ENCODE peak calls at places on chromosome 18, in five cellular contexts. P is left ventricle myocardium inferior, H is lung, B is upper lobe of right lung, U is cardiac fibroblast. Z is an unnamed sample.

GRCh38 chr18:8730080-8730827 is 24.9 kb downstream of the MTCL1 start:
- DNase-seq in P (peak; percentile 59), H (peak; percentile 68), B (no peak), U (peak; percentile 94), Z (no peak)

GRCh38 chr18:76388891-76389423 is 106.1 kb downstream of the ZNF516 start:
- DNase-seq in P (no peak), H (no peak), B (no peak), U (no peak), Z (no peak)

GRCh38 chr18:2850816-2851215 is 4.0 kb downstream of the EMILIN2 start:
- DNase-seq in P (no peak), H (no peak), B (no peak), U (no peak), Z (no peak)

GRCh38 chr18:34697233-34697632 is 12.9 kb upstream of the DTNA start:
- DNase-seq in P (no peak), H (no peak), B (no peak), U (no peak), Z (no peak)

GRCh38 chr18:50285631-50286321 is 1.7 kb downstream of the CXXC1 start:
- DNase-seq in P (no peak), H (no peak), B (no peak), U (no peak), Z (no peak)

GRCh38 chr18:3104190-3105054 is 91.5 kb upstream of the LPIN2 start:
- DNase-seq in P (no peak), H (no peak), B (no peak), U (peak; percentile 65), Z (no peak)

GRCh38 chr18:76232813-76233212 is 262.2 kb downstream of the ZNF516 start:
- DNase-seq in P (no peak), H (no peak), B (no peak), U (no peak), Z (no peak)

GRCh38 chr18:24677011-24677410 is 216.6 kb downstream of the HRH4 start:
- DNase-seq in P (no peak), H (no peak), B (no peak), U (no peak), Z (no peak)

GRCh38 chr18:22564036-22564435 is 146.3 kb upstream of the CTAGE1 start:
- DNase-seq in P (no peak), H (no peak), B (no peak), U (peak; percentile 83), Z (no peak)

GRCh38 chr18:32771871-32772499 is 838 bp downstream of the KLHL14 start:
- DNase-seq in P (no peak), H (no peak), B (no peak), U (no peak), Z (no peak)

GRCh38 chr18:13471495-13471845 is 252.9 kb downstream of the LDLRAD4 start:
- DNase-seq in P (no peak), H (no peak), B (no peak), U (no peak), Z (no peak)

GRCh38 chr18:46213295-46213694 is 109.1 kb downstream of the HAUS1 start:
- DNase-seq in P (no peak), H (no peak), B (no peak), U (peak; percentile 44), Z (no peak)

GRCh38 chr18:58135806-58136331 is 91.8 kb downstream of the NEDD4L start:
- DNase-seq in P (no peak), H (peak; percentile 62), B (no peak), U (peak; percentile 67), Z (no peak)

GRCh38 chr18:35026407-35027061 is 14.7 kb upstream of the MAPRE2 start:
- DNase-seq in P (no peak), H (no peak), B (no peak), U (no peak), Z (no peak)

GRCh38 chr18:46842583-46842982 is 74.7 kb downstream of the PIAS2 start:
- DNase-seq in P (no peak), H (no peak), B (no peak), U (no peak), Z (no peak)

GRCh38 chr18:2178036-2178435 is 393.3 kb downstream of the METTL4 start:
- DNase-seq in P (no peak), H (no peak), B (no peak), U (no peak), Z (no peak)

GRCh38 chr18:8657873-8658521 is 47.4 kb upstream of the MTCL1 start:
- DNase-seq in P (no peak), H (no peak), B (no peak), U (peak; percentile 67), Z (peak; percentile 83)

GRCh38 chr18:38028941-38029340 is 463.3 kb upstream of the CELF4 start:
- DNase-seq in P (no peak), H (no peak), B (no peak), U (no peak), Z (no peak)

GRCh38 chr18:9898792-9899549 is 13.2 kb downstream of the TXNDC2 start:
- DNase-seq in P (no peak), H (no peak), B (no peak), U (no peak), Z (no peak)

GRCh38 chr18:1483386-1483785 is 578.7 kb downstream of the ADCYAP1 start:
- DNase-seq in P (no peak), H (no peak), B (no peak), U (peak; percentile 24), Z (no peak)

GRCh38 chr18:63775166-63775730 is at the start of gene SERPINB7:
- DNase-seq in P (no peak), H (no peak), B (no peak), U (no peak), Z (no peak)

GRCh38 chr18:13672657-13673056 is 53.7 kb downstream of the FAM210A start:
- DNase-seq in P (no peak), H (no peak), B (no peak), U (peak; percentile 12), Z (no peak)

GRCh38 chr18:11454021-11454420 is 155.4 kb upstream of the SLC35G4 start:
- DNase-seq in P (no peak), H (no peak), B (no peak), U (no peak), Z (no peak)

GRCh38 chr18:49052891-49053644 is 102.3 kb upstream of the SMAD7 start:
- DNase-seq in P (no peak), H (no peak), B (no peak), U (peak; percentile 85), Z (no peak)

GRCh38 chr18:34923911-34924310 is 117.3 kb upstream of the MAPRE2 start:
- DNase-seq in P (no peak), H (no peak), B (no peak), U (no peak), Z (no peak)

GRCh38 chr18:75087119-75088020 is 121.6 kb downstream of the PTGR3 start:
- DNase-seq in P (no peak), H (no peak), B (no peak), U (no peak), Z (peak; percentile 79)

GRCh38 chr18:54125429-54125828 is 99.0 kb downstream of the MBD2 start:
- DNase-seq in P (no peak), H (no peak), B (no peak), U (no peak), Z (no peak)

GRCh38 chr18:74990563-74991081 is 218.3 kb downstream of the PTGR3 start:
- DNase-seq in P (no peak), H (no peak), B (no peak), U (no peak), Z (no peak)

GRCh38 chr18:10927980-10928605 is 221.3 kb downstream of the PIEZO2 start:
- DNase-seq in P (no peak), H (no peak), B (no peak), U (peak; percentile 32), Z (no peak)

GRCh38 chr18:77009675-77010074 is 122.9 kb downstream of the MBP start:
- DNase-seq in P (no peak), H (no peak), B (no peak), U (no peak), Z (no peak)

GRCh38 chr18:55477537-55478300 is 110.3 kb downstream of the TCF4 start:
- DNase-seq in P (no peak), H (no peak), B (no peak), U (peak; percentile 72), Z (no peak)

GRCh38 chr18:52288403-52289004 is 51.5 kb upstream of the DCC start:
- DNase-seq in P (no peak), H (no peak), B (peak; percentile 64), U (peak; percentile 6), Z (no peak)

GRCh38 chr18:3973191-3973590 is 481.9 kb downstream of the DLGAP1 start:
- DNase-seq in P (no peak), H (no peak), B (no peak), U (no peak), Z (no peak)

GRCh38 chr18:43563780-43564179 is 286.5 kb upstream of the SYT4 start:
- DNase-seq in P (no peak), H (no peak), B (no peak), U (peak; percentile 66), Z (no peak)
- TF ChIP-seq CTCF in P (peak; percentile 57), H (peak; percentile 16), B (peak; percentile 53), U (peak; percentile 40), Z (peak; percentile 77)

GRCh38 chr18:36756262-36756661 is 72.5 kb downstream of the TPGS2 start:
- DNase-seq in P (no peak), H (no peak), B (no peak), U (peak; percentile 26), Z (no peak)
- TF ChIP-seq CTCF in P (no peak), H (no peak), B (no peak), U (no peak), Z (no peak)

DNA sequence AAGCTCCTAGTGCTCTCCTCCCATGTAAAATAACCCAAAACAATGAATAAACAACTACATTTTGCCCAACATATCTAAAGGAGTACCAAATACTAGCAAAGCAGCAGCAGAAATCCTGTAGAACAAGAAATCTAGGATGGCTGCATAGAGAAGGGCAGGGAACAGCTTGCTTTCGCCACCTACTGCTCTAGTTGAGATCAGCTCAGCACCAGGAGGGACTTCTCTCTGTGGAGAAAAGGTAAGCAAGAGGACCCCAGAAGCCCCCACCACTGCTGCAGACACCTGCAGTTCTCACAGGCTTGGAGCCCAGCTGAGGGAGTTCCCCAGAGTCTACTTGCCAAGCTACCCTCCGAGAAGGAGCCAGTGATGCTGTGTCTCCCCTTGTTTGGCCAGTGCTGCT is 243.0 kb upstream of the CHST9 start:
- DNase-seq in P (no peak), H (no peak), B (peak; percentile 28), U (no peak), Z (no peak)
- TF ChIP-seq CTCF in P (no peak), H (no peak), B (no peak), U (no peak), Z (no peak)

GRCh38 chr18:47932170-47932569 is 1.7 kb upstream of the SMAD2 start:
- DNase-seq in P (no peak), H (no peak), B (no peak), U (no peak), Z (no peak)

GRCh38 chr18:47931707-47932103 is 1.2 kb upstream of the SMAD2 start:
- DNase-seq in P (no peak), H (no peak), B (peak; percentile 65), U (peak; percentile 35), Z (no peak)

GRCh38 chr18:47930086-47930843 is at the start of gene SMAD2:
- DNase-seq in P (peak; percentile 82), H (peak; percentile 85), B (peak; percentile 94), U (peak; percentile 91), Z (peak; percentile 91)

GRCh38 chr18:47930844-47931706 is 616 bp upstream of the SMAD2 start:
- DNase-seq in P (peak; percentile 97), H (peak; percentile 96), B (peak; percentile 99), U (peak; percentile 98), Z (peak; percentile 99)

DNA sequence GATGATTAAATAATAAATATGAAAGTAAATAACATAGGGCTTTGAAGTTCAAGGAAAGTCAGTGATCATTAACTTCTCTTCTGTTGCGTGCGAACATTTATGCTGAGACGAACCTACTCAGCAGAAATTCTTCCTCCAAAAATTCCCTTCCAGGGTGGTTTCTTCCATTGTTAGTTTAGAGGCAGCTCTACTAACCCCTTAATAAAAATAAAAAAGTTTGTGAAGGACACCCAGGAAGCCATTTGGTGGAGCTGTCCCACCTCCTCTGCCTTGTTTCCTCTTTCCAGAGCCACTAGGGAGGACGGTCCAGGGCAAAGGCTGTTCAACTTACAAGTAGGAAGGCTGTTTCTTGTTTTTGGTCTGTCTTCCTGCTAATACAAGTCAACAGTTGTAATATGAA is 2.1 kb upstream of the SMAD2 start:
- DNase-seq in P (no peak), H (no peak), B (no peak), U (no peak), Z (no peak)
- TF ChIP-seq CTCF in P (no peak), H (no peak), B (peak; percentile 13), U (no peak), Z (no peak)